ENCODE peak calls at places on chromosomes 13 and 19, in seven cellular contexts. C is MM.1S, K is GM12878, W is PC-3, F is fibroblast of lung, N is hepatocyte, Y is neural progenitor cell. A is an unnamed sample.

GRCh38 chr19:4722671-4723464 is 774 bp downstream of the DPP9 start:
- DNase-seq in C (peak; percentile 50), K (no peak), W (peak; percentile 42), F (peak; percentile 73), N (peak; percentile 31), Y (peak; percentile 10), A (no peak)

GRCh38 chr19:16273005-16273404 is 51.6 kb upstream of the KLF2 start:
- DNase-seq in C (no peak), K (no peak), W (no peak), F (peak; percentile 72), N (no peak), Y (peak; percentile 54), A (peak; percentile 26)

GRCh38 chr19:41868120-41868988 is 8.3 kb downstream of the RPS19 start:
- DNase-seq in C (peak; percentile 63), K (no peak), W (no peak), F (no peak), N (no peak), Y (no peak), A (no peak)

GRCh38 chr19:18300930-18301717 is 19.7 kb upstream of the JUND start:
- DNase-seq in C (no peak), K (no peak), W (peak; percentile 51), F (peak; percentile 67), N (peak; percentile 79), Y (no peak), A (no peak)

GRCh38 chr19:38152461-38153379 is 71.3 kb downstream of the DPF1 start:
- DNase-seq in C (no peak), K (no peak), W (peak; percentile 63), F (peak; percentile 86), N (no peak), Y (no peak), A (no peak)

GRCh38 chr19:16657384-16657783 is 2.6 kb downstream of the SMIM7 start:
- DNase-seq in C (no peak), K (no peak), W (no peak), F (no peak), N (no peak), Y (no peak), A (no peak)

GRCh38 chr19:41327499-41328156 is 17.7 kb downstream of the CCDC97 start:
- DNase-seq in C (peak; percentile 95), K (no peak), W (peak; percentile 81), F (peak; percentile 69), N (no peak), Y (no peak), A (peak; percentile 67)

GRCh38 chr19:13905634-13906524 is at the start of the genes BRME1 and CC2D1A:
- DNase-seq in C (peak; percentile 95), K (peak; percentile 65), W (peak; percentile 94), F (peak; percentile 74), N (peak; percentile 96), Y (peak; percentile 95), A (peak; percentile 96)

GRCh38 chr19:8571006-8571411 is 6.2 kb downstream of the MYO1F start:
- DNase-seq in C (peak; percentile 53), K (no peak), W (peak; percentile 87), F (peak; percentile 54), N (no peak), Y (no peak), A (no peak)

GRCh38 chr13:50512602-50513527 is 330.6 kb downstream of the DLEU7 start:
- DNase-seq in C (peak; percentile 80), K (no peak), W (peak; percentile 54), F (peak; percentile 72), N (peak; percentile 51), Y (peak; percentile 28), A (no peak)

GRCh38 chr19:7682175-7682855 is 1.7 kb downstream of the TRAPPC5 start:
- DNase-seq in C (no peak), K (no peak), W (no peak), F (no peak), N (no peak), Y (no peak), A (peak; percentile 83)

GRCh38 chr19:35755550-35756371 is 1.1 kb downstream of the HSPB6 start:
- DNase-seq in C (no peak), K (no peak), W (no peak), F (no peak), N (peak; percentile 70), Y (peak; percentile 47), A (peak; percentile 23)
- H3K4me3 ChIP-seq in C (no peak overlapping the region), K (no peak overlapping the region), W (no peak overlapping the region), F (peak overlapping the region; percentile 87), N (no peak overlapping the region), Y (peak overlapping the region; percentile 89), A (peak overlapping the region; percentile 94)

DNA sequence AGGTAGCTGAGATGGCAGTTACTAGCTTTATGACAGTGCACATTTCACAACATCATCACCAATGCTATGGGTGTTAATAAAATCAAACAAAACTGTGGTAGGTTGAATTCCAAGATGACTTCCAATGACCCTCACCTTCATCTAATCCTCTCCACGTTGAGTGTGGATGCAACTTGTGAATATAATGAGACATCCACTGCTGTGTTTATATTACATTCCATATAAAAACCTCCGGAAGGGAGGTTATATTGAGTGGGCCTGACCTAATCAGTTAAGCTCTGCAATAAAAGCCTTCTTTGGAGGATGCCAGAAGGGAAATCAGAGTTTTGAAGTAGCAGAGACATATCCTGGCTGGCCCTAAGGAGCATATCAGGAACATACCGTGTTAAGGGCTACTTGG is 25.6 kb upstream of the CSNK1A1L start:
- DNase-seq in C (no peak), K (no peak), W (no peak), F (no peak), N (no peak), Y (no peak), A (no peak)
- H3K4me1 ChIP-seq in C (no peaks in the 10 kb centered on the region), K (no peaks in the 10 kb centered on the region), W (no peaks in the 10 kb centered on the region), F (no peaks in the 10 kb centered on the region), N (peaks cover 15% of the 10 kb centered on the region), Y (no peaks in the 10 kb centered on the region), A (no peaks in the 10 kb centered on the region)

GRCh38 chr13:113360446-113360845 is 3.5 kb downstream of the GRTP1 start:
- DNase-seq in C (no peak), K (no peak), W (no peak), F (no peak), N (no peak), Y (no peak), A (no peak)
- TF ChIP-seq EZH2 in C (no peak), K (no peak), W (no peak), F (no peak), N (no peak), Y (no peak), A (no peak)

DNA sequence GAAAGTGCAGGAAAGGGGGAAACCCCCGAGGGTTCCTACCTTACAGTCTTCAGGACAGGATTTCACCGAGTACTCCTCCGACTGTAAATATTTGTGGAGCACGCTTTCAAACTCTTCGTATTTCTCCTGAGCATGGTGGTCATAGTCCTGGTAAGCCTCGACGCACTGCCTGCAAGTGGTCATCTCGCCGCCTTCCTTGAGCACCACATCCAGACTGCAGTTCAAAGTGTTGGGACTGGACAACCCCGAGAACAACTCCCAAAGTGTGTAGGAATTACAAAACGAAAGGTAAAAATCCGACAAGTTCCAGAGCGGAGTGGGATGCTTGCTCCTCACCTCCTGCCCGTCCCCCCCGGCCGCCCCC is 349.7 kb downstream of the LIG4 start:
- DNase-seq in C (no peak), K (no peak), W (no peak), F (peak; percentile 32), N (no peak), Y (no peak), A (no peak)
- H3K4me3 ChIP-seq in C (no peak overlapping the region), K (no peak overlapping the region), W (peak overlapping the region; percentile 97), F (peak overlapping the region; percentile 63), N (peak overlapping the region; percentile 50), Y (peak overlapping the region; percentile 57), A (peak overlapping the region; percentile 90)

GRCh38 chr19:52191951-52192350 is 2.1 kb downstream of the PPP2R1A start:
- DNase-seq in C (no peak), K (no peak), W (no peak), F (no peak), N (no peak), Y (no peak), A (peak; percentile 7)
- H3K4me1 ChIP-seq in C (no peaks in the 10 kb centered on the region), K (no peaks in the 10 kb centered on the region), W (peaks cover 18% of the 10 kb centered on the region), F (peaks cover 8% of the 10 kb centered on the region), N (peaks cover 19% of the 10 kb centered on the region), Y (peaks cover 17% of the 10 kb centered on the region), A (peaks cover 18% of the 10 kb centered on the region)